ENCODE peak calls at places on chromosomes 1 and 21, in nine cellular contexts. Y, C, T, I, S, M, J, G and Q are unnamed samples.

GRCh38 chr1:221187174-221187573 is 307.9 kb downstream of the HLX start:
- DNase-seq in Y (no peak), C (peak), T (no peak), I (no peak), S (no peak), M (no peak), J (no peak), G (no peak), Q (no peak)

GRCh38 chr1:6261615-6261995 is 707 bp upstream of the GPR153 start:
- DNase-seq in Y (no peak), C (no peak), T (no peak), I (no peak), S (no peak), M (no peak), J (no peak), G (no peak), Q (no peak)

GRCh38 chr1:112702420-112703261 is 4.3 kb downstream of the RHOC start:
- DNase-seq in Y (no peak), C (no peak), T (no peak), I (no peak), S (no peak), M (no peak), J (no peak), G (peak), Q (no peak)

GRCh38 chr1:167938083-167938482 is 1.2 kb upstream of the MPC2 start:
- DNase-seq in Y (no peak), C (no peak), T (no peak), I (no peak), S (no peak), M (no peak), J (no peak), G (no peak), Q (no peak)

GRCh38 chr1:25106352-25106751 is 126.0 kb downstream of the SYF2 start:
- DNase-seq in Y (no peak), C (peak), T (no peak), I (no peak), S (no peak), M (no peak), J (no peak), G (no peak), Q (no peak)

GRCh38 chr21:31052489-31053142 is 14.3 kb upstream of the KRTAP19-8 start:
- DNase-seq in Y (no peak), C (no peak), T (no peak), I (no peak), S (no peak), M (no peak), J (no peak), G (no peak), Q (no peak)

GRCh38 chr1:108151548-108151947 is 48.6 kb downstream of the SLC25A24 start:
- DNase-seq in Y (no peak), C (no peak), T (no peak), I (no peak), S (no peak), M (no peak), J (no peak), G (no peak), Q (no peak)

GRCh38 chr1:47840338-47840737 is 156.8 kb downstream of the TRABD2B start:
- DNase-seq in Y (no peak), C (no peak), T (no peak), I (no peak), S (no peak), M (no peak), J (no peak), G (no peak), Q (no peak)

GRCh38 chr1:38213720-38214367 is 167.3 kb upstream of the POU3F1 start:
- DNase-seq in Y (no peak), C (no peak), T (no peak), I (no peak), S (no peak), M (no peak), J (no peak), G (no peak), Q (no peak)

GRCh38 chr1:107003972-107004371 is 52.5 kb upstream of the PRMT6 start:
- DNase-seq in Y (no peak), C (no peak), T (no peak), I (no peak), S (no peak), M (no peak), J (no peak), G (no peak), Q (no peak)

GRCh38 chr21:36330904-36331303 is 10.9 kb downstream of the MORC3 start:
- DNase-seq in Y (no peak), C (peak), T (peak), I (no peak), S (no peak), M (peak), J (no peak), G (no peak), Q (no peak)